ENCODE peak calls at places on chromosomes 4 and X, in five cellular contexts. Q is body of pancreas; X is foreskin keratinocyte; I is breast epithelium; E is CD4-positive, CD25-positive, alpha-beta regulatory T cell. O is an unnamed sample.

GRCh38 chr4:149823770-149824221 is 8.2 kb upstream of the IQCM start:
- DNase-seq in Q (no peak), X (peak; percentile 86), I (no peak), E (no peak), O (no peak)

GRCh38 chrX:112380541-112381278 is 298.1 kb upstream of the TRPC5 start:
- DNase-seq in Q (no peak), X (no peak), I (no peak), E (no peak), O (no peak)

GRCh38 chr4:71026086-71026485 is 32.6 kb downstream of the DCK start:
- DNase-seq in Q (peak; percentile 47), X (peak; percentile 59), I (no peak), E (no peak), O (no peak)

GRCh38 chr4:56219447-56219846 is 167.8 kb downstream of the AASDH start:
- DNase-seq in Q (no peak), X (no peak), I (no peak), E (no peak), O (no peak)

GRCh38 chr4:187937557-187937956 is 58.0 kb upstream of the ZFP42 start:
- DNase-seq in Q (no peak), X (no peak), I (no peak), E (no peak), O (no peak)

GRCh38 chrX:34332336-34332735 is 200.2 kb upstream of the FAM47A start:
- DNase-seq in Q (no peak), X (peak; percentile 1), I (no peak), E (no peak), O (no peak)

GRCh38 chrX:39226307-39226706 is 425.0 kb downstream of the MID1IP1 start:
- DNase-seq in Q (no peak), X (no peak), I (no peak), E (no peak), O (no peak)

GRCh38 chrX:68909945-68910344 is 81.1 kb downstream of the EFNB1 start:
- DNase-seq in Q (no peak), X (no peak), I (no peak), E (no peak), O (no peak)

GRCh38 chrX:50648151-50648550 is 165.8 kb downstream of the SHROOM4 start:
- DNase-seq in Q (no peak), X (peak; percentile 81), I (no peak), E (no peak), O (no peak)

GRCh38 chrX:37998586-37999267 is 7.6 kb upstream of the SYTL5 start:
- DNase-seq in Q (no peak), X (peak; percentile 82), I (no peak), E (no peak), O (no peak)

GRCh38 chr4:81921757-81922159 is 450.1 kb upstream of the RASGEF1B start:
- DNase-seq in Q (no peak), X (no peak), I (no peak), E (no peak), O (no peak)

GRCh38 chr4:55503164-55503563 is 43.5 kb downstream of the CLOCK start:
- DNase-seq in Q (no peak), X (peak; percentile 85), I (no peak), E (no peak), O (no peak)

GRCh38 chr4:100240008-100240407 is 49.7 kb upstream of the DDIT4L start:
- DNase-seq in Q (no peak), X (no peak), I (no peak), E (no peak), O (no peak)

GRCh38 chrX:153649178-153649914 is 2.3 kb downstream of the DUSP9 start:
- DNase-seq in Q (peak; percentile 40), X (no peak), I (peak; percentile 2), E (no peak), O (no peak)

GRCh38 chr4:169604131-169604900 is 8.1 kb downstream of the NEK1 start:
- DNase-seq in Q (no peak), X (peak; percentile 66), I (no peak), E (no peak), O (no peak)

GRCh38 chrX:130030826-130031225 is 48.4 kb downstream of the BCORL1 start:
- DNase-seq in Q (no peak), X (no peak), I (no peak), E (no peak), O (peak; percentile 0)

GRCh38 chrX:39152106-39152649 is 350.9 kb downstream of the MID1IP1 start:
- DNase-seq in Q (peak; percentile 58), X (no peak), I (no peak), E (no peak), O (no peak)

GRCh38 chr4:147707892-147708672 is 23.8 kb upstream of the ARHGAP10 start:
- DNase-seq in Q (peak; percentile 63), X (no peak), I (no peak), E (peak; percentile 35), O (peak; percentile 7)

GRCh38 chr4:19776021-19776459 is 475.7 kb upstream of the SLIT2 start:
- DNase-seq in Q (no peak), X (peak; percentile 84), I (no peak), E (no peak), O (no peak)

GRCh38 chr4:72424006-72424405 is 145.0 kb downstream of the ADAMTS3 start:
- DNase-seq in Q (no peak), X (no peak), I (no peak), E (no peak), O (no peak)

GRCh38 chr4:102819588-102820365 is 7.6 kb downstream of the UBE2D3 start:
- DNase-seq in Q (no peak), X (no peak), I (no peak), E (peak; percentile 42), O (no peak)

GRCh38 chrX:51435101-51435500 is 61.3 kb downstream of the NUDT11 start:
- DNase-seq in Q (no peak), X (no peak), I (no peak), E (no peak), O (no peak)

GRCh38 chrX:124289443-124289842 is 43.0 kb upstream of the TEX13D start:
- DNase-seq in Q (no peak), X (no peak), I (no peak), E (no peak), O (no peak)

GRCh38 chr4:3302786-3303444 is 10.1 kb downstream of the RGS12 start:
- DNase-seq in Q (peak; percentile 8), X (no peak), I (peak; percentile 30), E (no peak), O (no peak)

GRCh38 chr4:87337361-87337760 is 14.7 kb upstream of the HSD17B13 start:
- DNase-seq in Q (no peak), X (no peak), I (no peak), E (no peak), O (no peak)

GRCh38 chr4:21765810-21766407 is 182.7 kb downstream of the KCNIP4 start:
- DNase-seq in Q (peak; percentile 36), X (peak; percentile 81), I (no peak), E (no peak), O (no peak)

GRCh38 chr4:46445689-46446339 is 55.9 kb upstream of the GABRA2 start:
- DNase-seq in Q (no peak), X (peak; percentile 49), I (no peak), E (no peak), O (no peak)

GRCh38 chr4:177339794-177340374 is 30.2 kb downstream of the NEIL3 start:
- DNase-seq in Q (no peak), X (peak; percentile 39), I (no peak), E (no peak), O (no peak)

GRCh38 chr4:147515220-147515936 is 34.5 kb downstream of the EDNRA start:
- DNase-seq in Q (no peak), X (no peak), I (no peak), E (no peak), O (no peak)

GRCh38 chr4:122879001-122879400 is 43.4 kb downstream of the NUDT6 start:
- DNase-seq in Q (no peak), X (peak; percentile 18), I (no peak), E (no peak), O (no peak)

GRCh38 chrX:119402588-119402987 is 3.5 kb downstream of the SLC25A43 start:
- DNase-seq in Q (no peak), X (no peak), I (no peak), E (no peak), O (no peak)

GRCh38 chr4:176002007-176002623 is 63.5 kb upstream of the WDR17 start:
- DNase-seq in Q (peak; percentile 43), X (no peak), I (no peak), E (no peak), O (peak; percentile 14)

GRCh38 chrX:103413981-103414380 is 37.6 kb downstream of the BEX3 start:
- DNase-seq in Q (no peak), X (no peak), I (no peak), E (no peak), O (peak; percentile 3)

GRCh38 chrX:34658316-34658715 is 1.2 kb upstream of the TMEM47 start:
- DNase-seq in Q (no peak), X (no peak), I (no peak), E (no peak), O (no peak)

GRCh38 chr4:15400911-15401671 is 26.7 kb upstream of the C1QTNF7 start:
- DNase-seq in Q (no peak), X (peak; percentile 82), I (no peak), E (no peak), O (no peak)

GRCh38 chrX:16838202-16839066 is 31.7 kb downstream of the RBBP7 start:
- DNase-seq in Q (peak; percentile 26), X (peak; percentile 37), I (no peak), E (no peak), O (no peak)

GRCh38 chr4:142600952-142601351 is 245.1 kb downstream of the INPP4B start:
- DNase-seq in Q (no peak), X (no peak), I (no peak), E (no peak), O (no peak)

GRCh38 chr4:2860391-2861348 is 17.0 kb downstream of the ADD1 start:
- DNase-seq in Q (peak; percentile 30), X (no peak), I (no peak), E (no peak), O (no peak)

GRCh38 chr4:163592207-163592606 is 97.7 kb downstream of the TMA16 start:
- DNase-seq in Q (no peak), X (no peak), I (no peak), E (no peak), O (no peak)
- H3K27ac ChIP-seq in Q (no peak overlapping the region), X (no peak overlapping the region), I (no peak overlapping the region), E (no peak overlapping the region), O (no peak overlapping the region)

GRCh38 chr4:160143574-160143973 is 1040.7 kb downstream of the RAPGEF2 start:
- DNase-seq in Q (no peak), X (peak; percentile 43), I (no peak), E (no peak), O (no peak)
- H3K27ac ChIP-seq in Q (no peak overlapping the region), X (no peak overlapping the region), I (no peak overlapping the region), E (no peak overlapping the region), O (no peak overlapping the region)

DNA sequence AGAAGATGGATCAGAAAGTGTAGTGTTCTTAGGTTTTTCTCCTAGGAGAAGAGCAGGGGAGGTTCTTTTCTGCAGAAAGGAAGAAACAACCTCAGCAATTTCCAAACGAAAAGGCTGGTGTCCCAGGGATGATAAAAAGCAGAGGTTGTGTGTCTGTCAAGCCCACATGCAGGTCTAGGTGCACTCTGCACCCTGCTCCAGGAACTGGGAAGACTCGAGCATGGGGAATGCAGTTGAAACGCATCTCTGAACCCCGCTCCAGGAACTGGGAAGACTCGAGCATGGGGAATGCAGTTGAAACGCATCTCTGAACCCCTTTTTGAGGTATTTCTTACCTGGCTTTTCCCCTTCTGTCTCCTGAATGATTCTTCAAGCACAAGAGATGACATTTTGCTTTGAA is 171.2 kb downstream of the LDB2 start:
- DNase-seq in Q (no peak), X (no peak), I (no peak), E (no peak), O (no peak)
- H3K27ac ChIP-seq in Q (no peak overlapping the region), X (no peak overlapping the region), I (no peak overlapping the region), E (no peak overlapping the region), O (no peak overlapping the region)

GRCh38 chr4:24547979-24548378 is 36.4 kb downstream of the DHX15 start:
- DNase-seq in Q (no peak), X (no peak), I (no peak), E (no peak), O (no peak)

GRCh38 chr4:24544208-24544607 is 40.1 kb downstream of the DHX15 start:
- DNase-seq in Q (no peak), X (no peak), I (no peak), E (no peak), O (no peak)
- H3K27ac ChIP-seq in Q (no peak overlapping the region), X (no peak overlapping the region), I (no peak overlapping the region), E (peak overlapping the region; percentile 58), O (no peak overlapping the region)

O was measured in substantia nigra.